ENCODE peak calls at places on chromosomes 3 and 15, in seven cellular contexts. W is testis; Q is cerebellum; H is pons; A is stimulated activated CD4-positive, alpha-beta T cell treated with anti-CD3 and anti-CD28 coated beads, Interleukin-12 subunit alpha, Interleukin-12 subunit beta, amount 100 ng/mL, for 4 hours; R is H9; X is ACHN. P is an unnamed sample.
A peak's percentile ranks its signal among the peaks of the same experiment; 100 is the strongest.

GRCh38 chr15:97598353-97598798 is 362.1 kb upstream of the ARRDC4 start:
- DNase-seq in W (no peak), Q (no peak), H (no peak), A (no peak), R (no peak), X (no peak), P (no peak)

GRCh38 chr15:63292771-63293170 is 15.4 kb downstream of the APH1B start:
- DNase-seq in W (no peak), Q (no peak), H (no peak), A (no peak), R (no peak), X (no peak), P (no peak)

GRCh38 chr3:64686446-64686908 is 1.3 kb downstream of the ADAMTS9 start:
- DNase-seq in W (peak; percentile 35), Q (no peak), H (no peak), A (no peak), R (no peak), X (peak; percentile 73), P (peak; percentile 66)

GRCh38 chr3:100155105-100155504 is 40.8 kb upstream of the FILIP1L start:
- DNase-seq in W (no peak), Q (no peak), H (no peak), A (no peak), R (no peak), X (no peak), P (no peak)

GRCh38 chr3:177679568-177680441 is 482.5 kb upstream of the TBL1XR1 start:
- DNase-seq in W (no peak), Q (no peak), H (no peak), A (peak; percentile 4), R (no peak), X (no peak), P (no peak)

GRCh38 chr3:102512734-102513518 is 78.1 kb downstream of the ZPLD1 start:
- DNase-seq in W (no peak), Q (no peak), H (no peak), A (no peak), R (no peak), X (no peak), P (no peak)

GRCh38 chr3:9930804-9931418 is 2.7 kb upstream of the CRELD1 start:
- DNase-seq in W (no peak), Q (no peak), H (no peak), A (no peak), R (no peak), X (no peak), P (no peak)

GRCh38 chr3:47976135-47976758 is 40.0 kb downstream of the MAP4 start:
- DNase-seq in W (no peak), Q (no peak), H (no peak), A (no peak), R (no peak), X (no peak), P (no peak)

GRCh38 chr3:169996063-169996462 is 29.5 kb downstream of the SEC62 start:
- DNase-seq in W (no peak), Q (no peak), H (no peak), A (no peak), R (no peak), X (no peak), P (no peak)

GRCh38 chr3:54877675-54878544 is 49.9 kb downstream of the LRTM1 start:
- DNase-seq in W (no peak), Q (no peak), H (no peak), A (no peak), R (no peak), X (no peak), P (no peak)

GRCh38 chr15:83178869-83179325 is 28.7 kb downstream of the HDGFL3 start:
- DNase-seq in W (no peak), Q (no peak), H (no peak), A (no peak), R (no peak), X (no peak), P (no peak)

GRCh38 chr15:31365655-31366127 is 39.1 kb downstream of the KLF13 start:
- DNase-seq in W (peak; percentile 97), Q (peak; percentile 92), H (peak; percentile 82), A (peak; percentile 72), R (peak; percentile 81), X (no peak), P (peak; percentile 98)

GRCh38 chr15:62141200-62141599 is 23.9 kb downstream of the C2CD4B start:
- DNase-seq in W (no peak), Q (no peak), H (no peak), A (no peak), R (no peak), X (no peak), P (no peak)

GRCh38 chr3:175200391-175200790 is 341.3 kb downstream of the NAALADL2 start:
- DNase-seq in W (no peak), Q (no peak), H (no peak), A (no peak), R (no peak), X (no peak), P (no peak)

GRCh38 chr3:181935915-181936314 is 224.2 kb downstream of the SOX2 start:
- DNase-seq in W (no peak), Q (no peak), H (no peak), A (no peak), R (no peak), X (no peak), P (no peak)

GRCh38 chr3:156341831-156342416 is 213.0 kb downstream of the SSR3 start:
- DNase-seq in W (no peak), Q (no peak), H (no peak), A (no peak), R (no peak), X (no peak), P (no peak)

GRCh38 chr15:90340345-90340744 is 11.7 kb upstream of the ZNF774 start:
- DNase-seq in W (no peak), Q (no peak), H (no peak), A (no peak), R (peak; percentile 78), X (no peak), P (no peak)

P was measured in thyroid gland.